ENCODE peak calls at places on chromosomes 12 and 14, in nine cellular contexts. One of them, this sample, is unnamed.

GRCh38 chr14:54299393-54300363 is 97.1 kb upstream of the CDKN3 start:
- DNase-seq in AG04450: no peak
- DNase-seq in dorsolateral prefrontal cortex: no peak
- DNase-seq in heart right ventricle: no peak
- DNase-seq in pancreas: no peak
- DNase-seq in uterus: no peak
- DNase-seq in A549: no peak
- DNase-seq in neural progenitor cell: no peak
- DNase-seq in HL-60: no peak
- DNase-seq in this sample: no peak

GRCh38 chr14:61609143-61609851 is 86.0 kb upstream of the HIF1A start:
- DNase-seq in neural progenitor cell: peak
- DNase-seq in pancreas: no peak
- DNase-seq in A549: no peak
- DNase-seq in heart right ventricle: no peak
- DNase-seq in dorsolateral prefrontal cortex: no peak
- DNase-seq in AG04450: no peak
- DNase-seq in HL-60: no peak
- DNase-seq in uterus: peak
- DNase-seq in this sample: no peak

GRCh38 chr14:38065101-38065762 is 142.5 kb upstream of the SSTR1 start:
- DNase-seq in dorsolateral prefrontal cortex: no peak
- DNase-seq in HL-60: no peak
- DNase-seq in uterus: no peak
- DNase-seq in AG04450: no peak
- DNase-seq in neural progenitor cell: no peak
- DNase-seq in heart right ventricle: no peak
- DNase-seq in A549: no peak
- DNase-seq in pancreas: no peak
- DNase-seq in this sample: no peak

GRCh38 chr12:91370086-91370868 is 187.7 kb upstream of the DCN start:
- DNase-seq in A549: no peak
- DNase-seq in heart right ventricle: no peak
- DNase-seq in dorsolateral prefrontal cortex: no peak
- DNase-seq in pancreas: no peak
- DNase-seq in AG04450: no peak
- DNase-seq in uterus: no peak
- DNase-seq in HL-60: no peak
- DNase-seq in neural progenitor cell: peak
- DNase-seq in this sample: no peak

GRCh38 chr12:78970041-78970440 is 105.5 kb downstream of the SYT1 start:
- DNase-seq in AG04450: no peak
- DNase-seq in uterus: no peak
- DNase-seq in pancreas: no peak
- DNase-seq in dorsolateral prefrontal cortex: no peak
- DNase-seq in neural progenitor cell: no peak
- DNase-seq in HL-60: no peak
- DNase-seq in A549: no peak
- DNase-seq in heart right ventricle: no peak
- DNase-seq in this sample: peak

GRCh38 chr12:77120695-77121094 is 55.3 kb upstream of the E2F7 start:
- DNase-seq in uterus: no peak
- DNase-seq in HL-60: no peak
- DNase-seq in AG04450: no peak
- DNase-seq in neural progenitor cell: no peak
- DNase-seq in pancreas: no peak
- DNase-seq in A549: no peak
- DNase-seq in heart right ventricle: no peak
- DNase-seq in dorsolateral prefrontal cortex: no peak
- DNase-seq in this sample: peak

GRCh38 chr14:92847220-92848148 is 53.4 kb downstream of the GOLGA5 start:
- DNase-seq in AG04450: no peak
- DNase-seq in heart right ventricle: no peak
- DNase-seq in HL-60: peak
- DNase-seq in dorsolateral prefrontal cortex: no peak
- DNase-seq in A549: no peak
- DNase-seq in neural progenitor cell: no peak
- DNase-seq in uterus: no peak
- DNase-seq in pancreas: no peak
- DNase-seq in this sample: no peak

GRCh38 chr14:89315493-89316456 is 101.3 kb downstream of the FOXN3 start:
- DNase-seq in dorsolateral prefrontal cortex: no peak
- DNase-seq in AG04450: no peak
- DNase-seq in A549: no peak
- DNase-seq in pancreas: no peak
- DNase-seq in neural progenitor cell: no peak
- DNase-seq in uterus: no peak
- DNase-seq in heart right ventricle: no peak
- DNase-seq in HL-60: no peak
- DNase-seq in this sample: no peak

GRCh38 chr12:115103884-115104883 is 420.2 kb upstream of the TBX3 start:
- DNase-seq in pancreas: no peak
- DNase-seq in A549: no peak
- DNase-seq in dorsolateral prefrontal cortex: no peak
- DNase-seq in HL-60: no peak
- DNase-seq in neural progenitor cell: no peak
- DNase-seq in heart right ventricle: peak
- DNase-seq in uterus: no peak
- DNase-seq in AG04450: no peak
- DNase-seq in this sample: no peak

GRCh38 chr12:24798335-24798734 is 150.6 kb downstream of the BCAT1 start:
- DNase-seq in A549: no peak
- DNase-seq in neural progenitor cell: no peak
- DNase-seq in HL-60: peak
- DNase-seq in AG04450: no peak
- DNase-seq in uterus: no peak
- DNase-seq in heart right ventricle: no peak
- DNase-seq in dorsolateral prefrontal cortex: no peak
- DNase-seq in pancreas: no peak
- DNase-seq in this sample: no peak

GRCh38 chr14:100011568-100012325 is 53.5 kb upstream of the EVL start:
- DNase-seq in heart right ventricle: no peak
- DNase-seq in dorsolateral prefrontal cortex: no peak
- DNase-seq in HL-60: no peak
- DNase-seq in A549: no peak
- DNase-seq in pancreas: no peak
- DNase-seq in neural progenitor cell: no peak
- DNase-seq in uterus: no peak
- DNase-seq in AG04450: no peak
- DNase-seq in this sample: no peak

GRCh38 chr14:64673748-64674147 is 30.5 kb upstream of the PLEKHG3 start:
- DNase-seq in HL-60: no peak
- DNase-seq in AG04450: no peak
- DNase-seq in pancreas: no peak
- DNase-seq in heart right ventricle: no peak
- DNase-seq in neural progenitor cell: no peak
- DNase-seq in A549: no peak
- DNase-seq in uterus: no peak
- DNase-seq in dorsolateral prefrontal cortex: no peak
- DNase-seq in this sample: peak

GRCh38 chr12:53287741-53288216 is 7.6 kb upstream of the PFDN5 start:
- DNase-seq in pancreas: peak
- DNase-seq in dorsolateral prefrontal cortex: peak
- DNase-seq in A549: peak
- DNase-seq in HL-60: no peak
- DNase-seq in AG04450: no peak
- DNase-seq in uterus: peak
- DNase-seq in neural progenitor cell: peak
- DNase-seq in heart right ventricle: peak
- DNase-seq in this sample: peak

GRCh38 chr14:53539489-53540126 is 386.5 kb upstream of the DDHD1 start:
- DNase-seq in A549: peak
- DNase-seq in dorsolateral prefrontal cortex: peak
- DNase-seq in neural progenitor cell: peak
- DNase-seq in HL-60: peak
- DNase-seq in pancreas: peak
- DNase-seq in AG04450: peak
- DNase-seq in heart right ventricle: peak
- DNase-seq in uterus: peak
- DNase-seq in this sample: peak

GRCh38 chr14:74402264-74403251 is 23.5 kb downstream of the SYNDIG1L start:
- DNase-seq in pancreas: no peak
- DNase-seq in uterus: no peak
- DNase-seq in neural progenitor cell: no peak
- DNase-seq in dorsolateral prefrontal cortex: no peak
- DNase-seq in HL-60: no peak
- DNase-seq in A549: no peak
- DNase-seq in AG04450: no peak
- DNase-seq in heart right ventricle: no peak
- DNase-seq in this sample: no peak

GRCh38 chr14:74400328-74400727 is 25.7 kb downstream of the SYNDIG1L start:
- DNase-seq in neural progenitor cell: peak
- DNase-seq in heart right ventricle: no peak
- DNase-seq in uterus: no peak
- DNase-seq in dorsolateral prefrontal cortex: no peak
- DNase-seq in A549: peak
- DNase-seq in AG04450: no peak
- DNase-seq in HL-60: no peak
- DNase-seq in pancreas: no peak
- DNase-seq in this sample: no peak

GRCh38 chr14:74400919-74401503 is 25.0 kb downstream of the SYNDIG1L start:
- DNase-seq in pancreas: no peak
- DNase-seq in dorsolateral prefrontal cortex: no peak
- DNase-seq in A549: no peak
- DNase-seq in neural progenitor cell: no peak
- DNase-seq in uterus: no peak
- DNase-seq in HL-60: no peak
- DNase-seq in AG04450: no peak
- DNase-seq in heart right ventricle: no peak
- DNase-seq in this sample: no peak

GRCh38 chr14:74403619-74404417 is 22.2 kb downstream of the SYNDIG1L start:
- DNase-seq in neural progenitor cell: no peak
- DNase-seq in HL-60: no peak
- DNase-seq in dorsolateral prefrontal cortex: no peak
- DNase-seq in heart right ventricle: no peak
- DNase-seq in uterus: no peak
- DNase-seq in pancreas: no peak
- DNase-seq in A549: no peak
- DNase-seq in AG04450: no peak
- DNase-seq in this sample: no peak

GRCh38 chr14:74401504-74402241 is 24.3 kb downstream of the SYNDIG1L start:
- DNase-seq in AG04450: no peak
- DNase-seq in heart right ventricle: peak
- DNase-seq in pancreas: no peak
- DNase-seq in uterus: no peak
- DNase-seq in A549: no peak
- DNase-seq in neural progenitor cell: peak
- DNase-seq in dorsolateral prefrontal cortex: no peak
- DNase-seq in HL-60: no peak
- DNase-seq in this sample: no peak
- H3K27ac ChIP-seq in AG04450: no peak
- H3K27ac ChIP-seq in heart right ventricle: no peak
- H3K27ac ChIP-seq in pancreas: no peak
- H3K27ac ChIP-seq in uterus: no peak
- H3K27ac ChIP-seq in A549: no peak
- H3K27ac ChIP-seq in neural progenitor cell: no peak
- H3K27ac ChIP-seq in dorsolateral prefrontal cortex: no peak
- H3K27ac ChIP-seq in HL-60: no peak
- H3K27ac ChIP-seq in this sample: no peak

GRCh38 chr14:97706814-97707213 is 909.6 kb downstream of the VRK1 start:
- DNase-seq in uterus: no peak
- DNase-seq in heart right ventricle: no peak
- DNase-seq in neural progenitor cell: no peak
- DNase-seq in AG04450: no peak
- DNase-seq in pancreas: no peak
- DNase-seq in A549: no peak
- DNase-seq in HL-60: no peak
- DNase-seq in dorsolateral prefrontal cortex: no peak
- DNase-seq in this sample: no peak

GRCh38 chr14:97705976-97706375 is 908.8 kb downstream of the VRK1 start:
- DNase-seq in heart right ventricle: no peak
- DNase-seq in HL-60: no peak
- DNase-seq in pancreas: no peak
- DNase-seq in dorsolateral prefrontal cortex: no peak
- DNase-seq in AG04450: no peak
- DNase-seq in neural progenitor cell: no peak
- DNase-seq in A549: no peak
- DNase-seq in uterus: no peak
- DNase-seq in this sample: no peak

GRCh38 chr14:97709552-97709951 is 912.4 kb downstream of the VRK1 start:
- DNase-seq in heart right ventricle: no peak
- DNase-seq in A549: no peak
- DNase-seq in dorsolateral prefrontal cortex: no peak
- DNase-seq in neural progenitor cell: no peak
- DNase-seq in HL-60: no peak
- DNase-seq in pancreas: no peak
- DNase-seq in AG04450: no peak
- DNase-seq in uterus: no peak
- DNase-seq in this sample: no peak

GRCh38 chr14:97705107-97705506 is 907.9 kb downstream of the VRK1 start:
- DNase-seq in heart right ventricle: no peak
- DNase-seq in neural progenitor cell: no peak
- DNase-seq in pancreas: no peak
- DNase-seq in dorsolateral prefrontal cortex: no peak
- DNase-seq in HL-60: no peak
- DNase-seq in uterus: no peak
- DNase-seq in A549: no peak
- DNase-seq in AG04450: no peak
- DNase-seq in this sample: no peak

GRCh38 chr14:97707603-97708002 is 910.4 kb downstream of the VRK1 start:
- DNase-seq in dorsolateral prefrontal cortex: no peak
- DNase-seq in AG04450: no peak
- DNase-seq in uterus: no peak
- DNase-seq in HL-60: no peak
- DNase-seq in pancreas: no peak
- DNase-seq in neural progenitor cell: no peak
- DNase-seq in heart right ventricle: no peak
- DNase-seq in A549: no peak
- DNase-seq in this sample: no peak
- TF ChIP-seq CTCF in dorsolateral prefrontal cortex: no peak
- TF ChIP-seq CTCF in AG04450: no peak
- TF ChIP-seq CTCF in uterus: no peak
- TF ChIP-seq CTCF in HL-60: no peak
- TF ChIP-seq CTCF in pancreas: no peak
- TF ChIP-seq CTCF in neural progenitor cell: no peak
- TF ChIP-seq CTCF in heart right ventricle: no peak
- TF ChIP-seq CTCF in A549: no peak
- TF ChIP-seq CTCF in this sample: no peak

DNA sequence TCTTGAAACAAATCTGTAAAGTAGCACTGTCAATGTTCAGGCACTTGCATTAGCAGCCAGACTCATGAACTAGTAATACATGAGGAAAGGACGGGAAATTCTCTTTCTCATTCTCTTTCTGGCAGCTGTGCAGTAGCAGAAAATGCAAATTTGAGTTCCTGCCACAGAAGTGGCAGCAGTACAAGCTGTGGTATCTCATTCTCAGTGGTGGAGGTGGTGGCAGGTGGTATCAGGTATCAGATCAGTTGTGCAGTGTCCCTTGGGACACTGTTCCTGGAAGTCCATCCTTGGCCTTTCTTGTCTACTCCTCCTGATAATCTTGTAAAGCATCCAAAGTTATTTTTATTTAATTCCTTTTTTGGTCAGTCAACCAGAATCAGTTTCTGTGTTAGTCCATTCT is 103.0 kb downstream of the C12orf42 start:
- DNase-seq in heart right ventricle: no peak
- DNase-seq in A549: no peak
- DNase-seq in neural progenitor cell: no peak
- DNase-seq in pancreas: no peak
- DNase-seq in AG04450: no peak
- DNase-seq in dorsolateral prefrontal cortex: no peak
- DNase-seq in HL-60: no peak
- DNase-seq in uterus: no peak
- DNase-seq in this sample: no peak
- H3K27ac ChIP-seq in heart right ventricle: no peak
- H3K27ac ChIP-seq in A549: no peak
- H3K27ac ChIP-seq in neural progenitor cell: no peak
- H3K27ac ChIP-seq in pancreas: no peak
- H3K27ac ChIP-seq in AG04450: no peak
- H3K27ac ChIP-seq in dorsolateral prefrontal cortex: no peak
- H3K27ac ChIP-seq in HL-60: no peak
- H3K27ac ChIP-seq in uterus: no peak
- H3K27ac ChIP-seq in this sample: no peak

GRCh38 chr12:47838286-47838931 is 18.7 kb upstream of the HDAC7 start:
- DNase-seq in dorsolateral prefrontal cortex: no peak
- DNase-seq in uterus: peak
- DNase-seq in AG04450: no peak
- DNase-seq in pancreas: no peak
- DNase-seq in neural progenitor cell: peak
- DNase-seq in heart right ventricle: no peak
- DNase-seq in HL-60: no peak
- DNase-seq in A549: peak
- DNase-seq in this sample: no peak
- TF ChIP-seq CTCF in dorsolateral prefrontal cortex: peak
- TF ChIP-seq CTCF in uterus: peak
- TF ChIP-seq CTCF in AG04450: peak
- TF ChIP-seq CTCF in pancreas: peak
- TF ChIP-seq CTCF in neural progenitor cell: peak
- TF ChIP-seq CTCF in heart right ventricle: peak
- TF ChIP-seq CTCF in HL-60: peak
- TF ChIP-seq CTCF in A549: peak
- TF ChIP-seq CTCF in this sample: peak